ENCODE peak calls at places on chromosome 20, in nine cellular contexts. One of them, this sample, is unnamed.

GRCh38 chr20:45935416-45936046 is 1.0 kb downstream of the PCIF1 start:
- DNase-seq in pancreas: no peak
- DNase-seq in PC-9: no peak
- DNase-seq in cardiac muscle cell: no peak
- DNase-seq in WTC11: no peak
- DNase-seq in Calu3: no peak
- DNase-seq in AG04450: no peak
- DNase-seq in suprapubic skin: no peak
- DNase-seq in CD14-positive monocyte: no peak
- DNase-seq in this sample: no peak

GRCh38 chr20:11447371-11448100 is 470.2 kb upstream of the BTBD3 start:
- DNase-seq in pancreas: no peak
- DNase-seq in PC-9: no peak
- DNase-seq in cardiac muscle cell: no peak
- DNase-seq in WTC11: no peak
- DNase-seq in Calu3: no peak
- DNase-seq in AG04450: no peak
- DNase-seq in suprapubic skin: no peak
- DNase-seq in CD14-positive monocyte: no peak
- DNase-seq in this sample: no peak

GRCh38 chr20:36132802-36133211 is 21.7 kb upstream of the EPB41L1 start:
- DNase-seq in pancreas: no peak
- DNase-seq in PC-9: no peak
- DNase-seq in cardiac muscle cell: no peak
- DNase-seq in WTC11: no peak
- DNase-seq in Calu3: no peak
- DNase-seq in AG04450: no peak
- DNase-seq in suprapubic skin: no peak
- DNase-seq in CD14-positive monocyte: no peak
- DNase-seq in this sample: no peak

GRCh38 chr20:34369265-34369664 is 6.2 kb downstream of the ITCH start:
- DNase-seq in pancreas: no peak
- DNase-seq in PC-9: peak; percentile 48
- DNase-seq in cardiac muscle cell: no peak
- DNase-seq in WTC11: no peak
- DNase-seq in Calu3: no peak
- DNase-seq in AG04450: no peak
- DNase-seq in suprapubic skin: no peak
- DNase-seq in CD14-positive monocyte: no peak
- DNase-seq in this sample: no peak

GRCh38 chr20:835220-836045 is 1.9 kb downstream of the FAM110A start:
- DNase-seq in pancreas: peak; percentile 48
- DNase-seq in PC-9: no peak
- DNase-seq in cardiac muscle cell: no peak
- DNase-seq in WTC11: no peak
- DNase-seq in Calu3: no peak
- DNase-seq in AG04450: no peak
- DNase-seq in suprapubic skin: no peak
- DNase-seq in CD14-positive monocyte: no peak
- DNase-seq in this sample: no peak

GRCh38 chr20:51456511-51457280 is 85.8 kb downstream of the NFATC2 start:
- DNase-seq in pancreas: peak; percentile 95
- DNase-seq in PC-9: peak; percentile 100
- DNase-seq in cardiac muscle cell: peak; percentile 98
- DNase-seq in WTC11: peak; percentile 40
- DNase-seq in Calu3: peak; percentile 99
- DNase-seq in AG04450: peak; percentile 94
- DNase-seq in suprapubic skin: peak; percentile 96
- DNase-seq in CD14-positive monocyte: no peak
- DNase-seq in this sample: peak; percentile 98

GRCh38 chr20:43722153-43722505 is 4.7 kb downstream of the GTSF1L start:
- DNase-seq in pancreas: no peak
- DNase-seq in PC-9: no peak
- DNase-seq in cardiac muscle cell: no peak
- DNase-seq in WTC11: no peak
- DNase-seq in Calu3: no peak
- DNase-seq in AG04450: no peak
- DNase-seq in suprapubic skin: no peak
- DNase-seq in CD14-positive monocyte: peak; percentile 9
- DNase-seq in this sample: no peak

GRCh38 chr20:401682-402495 is 6.2 kb upstream of the RBCK1 start:
- DNase-seq in pancreas: no peak
- DNase-seq in PC-9: peak; percentile 25
- DNase-seq in cardiac muscle cell: peak; percentile 51
- DNase-seq in WTC11: no peak
- DNase-seq in Calu3: peak; percentile 61
- DNase-seq in AG04450: peak; percentile 13
- DNase-seq in suprapubic skin: no peak
- DNase-seq in CD14-positive monocyte: no peak
- DNase-seq in this sample: peak; percentile 2

GRCh38 chr20:10447028-10447427 is 11.9 kb downstream of the SLX4IP start:
- DNase-seq in pancreas: no peak
- DNase-seq in PC-9: peak; percentile 33
- DNase-seq in cardiac muscle cell: peak; percentile 77
- DNase-seq in WTC11: no peak
- DNase-seq in Calu3: peak; percentile 34
- DNase-seq in AG04450: peak; percentile 42
- DNase-seq in suprapubic skin: no peak
- DNase-seq in CD14-positive monocyte: no peak
- DNase-seq in this sample: no peak

DNA sequence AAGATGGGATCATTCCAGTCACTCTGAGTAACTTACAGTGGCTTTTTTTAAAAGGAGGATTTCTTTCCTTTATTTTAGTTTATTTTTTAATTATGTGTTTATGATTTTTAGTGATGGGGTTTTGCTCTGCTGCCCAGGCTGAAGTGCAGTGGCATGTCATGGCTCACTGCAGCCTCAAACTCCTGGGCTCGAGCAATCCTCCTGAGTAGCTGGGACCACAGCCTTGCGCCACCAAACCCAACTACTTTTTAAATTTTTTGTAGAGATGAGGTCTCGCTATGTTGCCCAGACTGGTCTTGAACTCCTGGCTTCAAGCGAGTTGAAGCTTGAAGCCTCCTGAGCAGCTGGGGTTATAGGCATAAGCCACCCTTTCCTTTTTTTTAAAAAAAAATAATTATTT is 31.8 kb upstream of the PHACTR3 start:
- DNase-seq in pancreas: no peak
- DNase-seq in PC-9: no peak
- DNase-seq in cardiac muscle cell: no peak
- DNase-seq in WTC11: no peak
- DNase-seq in Calu3: no peak
- DNase-seq in AG04450: no peak
- DNase-seq in suprapubic skin: no peak
- DNase-seq in CD14-positive monocyte: no peak
- DNase-seq in this sample: no peak
- TF ChIP-seq CTCF in pancreas: no peak
- TF ChIP-seq CTCF in PC-9: no peak
- TF ChIP-seq CTCF in cardiac muscle cell: no peak
- TF ChIP-seq CTCF in WTC11: no peak
- TF ChIP-seq CTCF in Calu3: no peak
- TF ChIP-seq CTCF in AG04450: no peak
- TF ChIP-seq CTCF in suprapubic skin: no peak
- TF ChIP-seq CTCF in CD14-positive monocyte: no peak
- TF ChIP-seq CTCF in this sample: no peak

GRCh38 chr20:64137598-64138031 is 26.6 kb upstream of the MYT1 start:
- DNase-seq in pancreas: no peak
- DNase-seq in PC-9: no peak
- DNase-seq in cardiac muscle cell: no peak
- DNase-seq in WTC11: no peak
- DNase-seq in Calu3: no peak
- DNase-seq in AG04450: no peak
- DNase-seq in suprapubic skin: peak; percentile 53
- DNase-seq in CD14-positive monocyte: no peak
- DNase-seq in this sample: no peak

GRCh38 chr20:64131406-64131805 is 24.0 kb upstream of the NPBWR2 start:
- DNase-seq in pancreas: no peak
- DNase-seq in PC-9: peak; percentile 30
- DNase-seq in cardiac muscle cell: peak; percentile 8
- DNase-seq in WTC11: no peak
- DNase-seq in Calu3: peak; percentile 67
- DNase-seq in AG04450: no peak
- DNase-seq in suprapubic skin: peak; percentile 66
- DNase-seq in CD14-positive monocyte: peak; percentile 34
- DNase-seq in this sample: no peak

GRCh38 chr20:64136004-64136710 is 28.1 kb upstream of the MYT1 start:
- DNase-seq in pancreas: no peak
- DNase-seq in PC-9: no peak
- DNase-seq in cardiac muscle cell: no peak
- DNase-seq in WTC11: no peak
- DNase-seq in Calu3: no peak
- DNase-seq in AG04450: no peak
- DNase-seq in suprapubic skin: peak; percentile 50
- DNase-seq in CD14-positive monocyte: no peak
- DNase-seq in this sample: peak; percentile 25

GRCh38 chr20:64130876-64131275 is 23.5 kb upstream of the NPBWR2 start:
- DNase-seq in pancreas: no peak
- DNase-seq in PC-9: no peak
- DNase-seq in cardiac muscle cell: no peak
- DNase-seq in WTC11: no peak
- DNase-seq in Calu3: no peak
- DNase-seq in AG04450: no peak
- DNase-seq in suprapubic skin: peak; percentile 47
- DNase-seq in CD14-positive monocyte: no peak
- DNase-seq in this sample: no peak

DNA sequence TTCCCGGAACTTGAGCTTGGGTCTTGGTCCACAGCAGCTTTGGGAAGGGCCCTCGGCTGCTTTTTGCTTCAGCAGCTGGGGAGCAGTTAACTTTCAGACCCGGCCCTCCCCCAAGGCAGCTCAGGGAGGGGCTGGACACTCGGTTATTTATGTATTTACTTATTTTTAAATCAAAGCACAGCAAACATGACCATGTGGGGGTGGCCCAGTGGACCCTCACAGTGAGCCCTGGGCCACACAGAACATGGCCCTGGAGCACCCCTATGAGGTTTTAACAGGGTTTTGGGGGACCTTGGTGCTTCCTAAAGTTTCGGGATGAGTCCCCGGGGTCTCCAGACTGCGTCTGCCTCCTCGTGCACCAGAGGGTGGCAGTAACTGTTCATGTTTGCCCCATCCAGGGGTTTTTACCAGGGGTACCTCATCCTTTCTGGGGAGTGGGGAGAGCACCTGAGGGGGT is 26.6 kb upstream of the NPBWR2 start:
- DNase-seq in pancreas: no peak
- DNase-seq in PC-9: no peak
- DNase-seq in cardiac muscle cell: no peak
- DNase-seq in WTC11: peak; percentile 52
- DNase-seq in Calu3: no peak
- DNase-seq in AG04450: no peak
- DNase-seq in suprapubic skin: peak; percentile 63
- DNase-seq in CD14-positive monocyte: no peak
- DNase-seq in this sample: peak; percentile 38
- TF ChIP-seq CTCF in pancreas: no peak
- TF ChIP-seq CTCF in PC-9: peak; percentile 45
- TF ChIP-seq CTCF in cardiac muscle cell: peak; percentile 2
- TF ChIP-seq CTCF in WTC11: peak; percentile 25
- TF ChIP-seq CTCF in Calu3: peak; percentile 51
- TF ChIP-seq CTCF in AG04450: peak; percentile 32
- TF ChIP-seq CTCF in suprapubic skin: no peak
- TF ChIP-seq CTCF in CD14-positive monocyte: no peak
- TF ChIP-seq CTCF in this sample: no peak

DNA sequence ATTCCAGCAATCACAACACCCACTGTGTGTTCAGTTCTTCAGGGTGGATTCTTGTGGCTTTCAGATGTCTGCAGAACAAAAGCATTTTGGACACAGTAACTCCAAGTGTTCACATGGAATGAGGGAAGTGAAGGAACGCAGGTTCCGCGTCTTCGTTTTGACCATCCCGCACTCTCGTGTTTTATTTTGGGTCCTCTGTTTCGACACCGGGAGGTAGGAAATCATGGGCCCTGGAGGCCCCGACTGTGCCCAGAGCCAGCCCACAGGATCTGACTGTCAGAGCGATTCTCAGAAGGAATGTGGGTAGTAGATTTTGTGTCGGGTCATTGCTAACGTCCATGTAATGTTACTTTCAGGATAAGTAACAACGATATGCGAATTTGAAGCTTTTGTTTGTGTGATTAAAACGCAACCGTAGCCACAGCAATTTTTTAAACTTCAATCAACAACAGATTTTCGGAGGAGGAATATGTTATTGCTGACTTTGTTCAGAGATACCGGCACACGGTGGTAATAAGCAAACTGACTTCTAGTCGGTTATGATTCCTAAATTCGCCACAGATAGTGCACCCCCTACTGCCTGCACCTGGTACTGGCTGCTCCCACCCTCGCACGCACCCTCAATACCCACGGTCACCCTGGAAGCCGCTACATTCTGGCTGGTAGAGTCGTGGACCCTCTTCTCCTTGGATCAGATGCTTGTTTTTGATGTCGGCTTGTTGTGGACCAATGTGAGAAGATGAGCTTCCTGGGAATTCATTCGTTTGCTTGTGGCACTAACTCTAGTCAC is 10.5 kb downstream of the NPEPL1 start:
- DNase-seq in pancreas: no peak
- DNase-seq in PC-9: no peak
- DNase-seq in cardiac muscle cell: no peak
- DNase-seq in WTC11: peak; percentile 13
- DNase-seq in Calu3: no peak
- DNase-seq in AG04450: no peak
- DNase-seq in suprapubic skin: peak; percentile 69
- DNase-seq in CD14-positive monocyte: no peak
- DNase-seq in this sample: no peak
- TF ChIP-seq CTCF in pancreas: no peak
- TF ChIP-seq CTCF in PC-9: peak; percentile 34
- TF ChIP-seq CTCF in cardiac muscle cell: peak; percentile 26
- TF ChIP-seq CTCF in WTC11: peak; percentile 16
- TF ChIP-seq CTCF in Calu3: peak; percentile 19
- TF ChIP-seq CTCF in AG04450: peak; percentile 18
- TF ChIP-seq CTCF in suprapubic skin: no peak
- TF ChIP-seq CTCF in CD14-positive monocyte: peak; percentile 51
- TF ChIP-seq CTCF in this sample: no peak

DNA sequence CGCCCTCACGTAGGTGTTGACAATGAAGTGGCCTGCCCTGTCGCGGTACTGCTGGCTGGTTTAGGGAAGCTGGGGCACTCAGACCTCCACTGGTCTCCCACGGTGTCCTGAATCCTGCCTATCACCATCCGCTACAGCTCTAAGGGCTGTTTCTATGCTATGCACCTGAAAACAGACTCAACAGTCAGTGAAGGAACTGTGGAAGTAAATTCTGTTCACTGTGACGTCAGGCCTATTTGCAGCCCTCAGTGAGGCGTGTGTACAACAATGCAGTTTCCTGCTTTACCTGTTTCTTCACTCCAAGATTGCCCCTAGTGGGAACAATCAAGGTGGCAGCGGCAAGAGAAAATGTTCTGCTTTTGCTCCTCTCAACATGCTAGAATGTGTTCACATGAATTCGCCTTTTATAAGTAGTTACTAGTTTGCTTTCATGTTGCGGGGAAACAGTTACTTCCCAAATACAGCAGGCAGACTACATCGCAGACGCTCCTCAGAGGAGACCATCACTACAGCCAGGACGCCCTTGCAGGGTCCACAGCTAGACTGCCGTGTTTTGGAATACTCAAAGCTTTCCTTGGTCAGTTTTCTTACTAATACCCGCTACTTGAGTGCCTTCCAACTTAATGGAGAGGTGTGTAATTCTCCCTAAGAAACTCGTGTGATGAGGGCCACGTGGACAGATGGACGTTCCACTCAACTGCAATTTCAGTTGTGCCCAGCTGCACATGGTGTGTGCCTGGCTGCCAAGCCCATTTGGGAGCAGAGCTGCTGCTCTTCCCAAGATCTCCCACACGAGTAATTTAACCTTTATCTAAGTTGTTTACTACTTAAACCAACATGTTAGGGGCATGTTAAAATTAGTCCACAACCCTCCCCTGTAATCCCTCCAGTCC is 25.4 kb downstream of the DIDO1 start:
- DNase-seq in pancreas: peak; percentile 36
- DNase-seq in PC-9: peak; percentile 57
- DNase-seq in cardiac muscle cell: no peak
- DNase-seq in WTC11: no peak
- DNase-seq in Calu3: peak; percentile 72
- DNase-seq in AG04450: no peak
- DNase-seq in suprapubic skin: no peak
- DNase-seq in CD14-positive monocyte: no peak
- DNase-seq in this sample: no peak
- TF ChIP-seq CTCF in pancreas: no peak
- TF ChIP-seq CTCF in PC-9: no peak
- TF ChIP-seq CTCF in cardiac muscle cell: no peak
- TF ChIP-seq CTCF in WTC11: no peak
- TF ChIP-seq CTCF in Calu3: no peak
- TF ChIP-seq CTCF in AG04450: no peak
- TF ChIP-seq CTCF in suprapubic skin: peak; percentile 14
- TF ChIP-seq CTCF in CD14-positive monocyte: no peak
- TF ChIP-seq CTCF in this sample: no peak